ENCODE peak calls at places on chromosome 17, in six cellular contexts. F is ELR, I is NCI-H1694 treated with DMSO at 0.1 percent for 48 hours, R is germinal center, W is HuH-7.5, Q is HT1080. A is an unnamed sample.

GRCh38 chr17:50055426-50056216 is at the start of gene ITGA3:
- DNase-seq in F (peak), R (peak), Q (peak), I (no peak), W (peak), A (peak)

GRCh38 chr17:81018044-81018802 is 16.7 kb upstream of the BAIAP2 start:
- DNase-seq in W (no peak), I (no peak), Q (no peak), R (no peak), F (peak), A (peak)

GRCh38 chr17:76104140-76104895 is 731 bp upstream of the EXOC7 start:
- DNase-seq in I (no peak), R (no peak), W (no peak), Q (no peak), F (no peak), A (no peak)

GRCh38 chr17:50557265-50558029 is 3.1 kb upstream of the CACNA1G start:
- DNase-seq in R (no peak), I (peak), Q (no peak), F (no peak), W (no peak), A (no peak)

GRCh38 chr17:57966246-57966645 is 11.0 kb upstream of the CUEDC1 start:
- DNase-seq in F (no peak), I (no peak), W (no peak), Q (no peak), R (no peak), A (no peak)

GRCh38 chr17:7020894-7021664 is 1.8 kb upstream of the BCL6B start:
- DNase-seq in Q (no peak), R (no peak), F (no peak), W (no peak), I (no peak), A (no peak)

GRCh38 chr17:52536466-52536865 is 378.0 kb upstream of the CA10 start:
- DNase-seq in I (no peak), W (no peak), R (no peak), F (no peak), Q (no peak), A (no peak)

GRCh38 chr17:79546386-79546785 is 64.5 kb downstream of the RBFOX3 start:
- DNase-seq in F (no peak), I (no peak), W (no peak), Q (no peak), R (no peak), A (no peak)

GRCh38 chr17:20092292-20092867 is 83.2 kb downstream of the SPECC1 start:
- DNase-seq in Q (no peak), F (no peak), R (no peak), W (no peak), I (no peak), A (no peak)

GRCh38 chr17:263271-263670 is 81.8 kb upstream of the DOC2B start:
- DNase-seq in F (no peak), I (no peak), R (no peak), W (no peak), Q (no peak), A (no peak)

GRCh38 chr17:11002417-11002816 is 164.5 kb upstream of the PIRT start:
- DNase-seq in W (no peak), F (no peak), I (no peak), Q (no peak), R (no peak), A (no peak)

GRCh38 chr17:17186051-17186450 is 20.1 kb downstream of the PLD6 start:
- DNase-seq in W (no peak), Q (no peak), I (no peak), R (no peak), F (no peak), A (no peak)

GRCh38 chr17:79047291-79047920 is 23.4 kb downstream of the C1QTNF1 start:
- DNase-seq in W (no peak), Q (no peak), F (no peak), I (no peak), R (no peak), A (no peak)

GRCh38 chr17:57092779-57093178 is 7.7 kb downstream of the AKAP1 start:
- DNase-seq in W (no peak), Q (no peak), R (no peak), F (no peak), I (no peak), A (no peak)

GRCh38 chr17:14741516-14741915 is 440.6 kb downstream of the HS3ST3B1 start:
- DNase-seq in R (no peak), I (no peak), Q (no peak), W (no peak), F (peak), A (peak)

GRCh38 chr17:16988749-16989229 is 16.9 kb upstream of the TNFRSF13B start:
- DNase-seq in I (no peak), F (no peak), Q (peak), R (no peak), W (no peak), A (peak)

GRCh38 chr17:19979917-19980770 is 2.5 kb upstream of the AKAP10 start:
- DNase-seq in R (no peak), Q (no peak), I (no peak), W (no peak), F (no peak), A (no peak)

GRCh38 chr17:78572277-78573205 is 4.7 kb downstream of the DNAH17 start:
- DNase-seq in W (no peak), R (peak), I (no peak), Q (no peak), F (no peak), A (no peak)

GRCh38 chr17:43039646-43040045 is 14.6 kb downstream of the RND2 start:
- DNase-seq in Q (no peak), F (no peak), I (no peak), W (no peak), R (no peak), A (no peak)

GRCh38 chr17:32142857-32143524 is 689 bp downstream of the RHOT1 start:
- DNase-seq in W (peak), I (no peak), R (peak), F (peak), Q (peak), A (peak)

GRCh38 chr17:58577696-58578095 is 63.3 kb upstream of the MTMR4 start:
- DNase-seq in R (peak), F (peak), Q (peak), W (peak), I (peak), A (peak)

GRCh38 chr17:65191805-65192740 is 54.9 kb downstream of the RGS9 start:
- DNase-seq in I (no peak), W (no peak), Q (peak), F (peak), R (no peak), A (peak)

GRCh38 chr17:79757140-79757745 is 20.7 kb upstream of the CBX2 start:
- DNase-seq in I (no peak), Q (no peak), R (no peak), W (no peak), F (no peak), A (no peak)

A was measured in RPMI7951.